ENCODE peak calls at places on chromosomes 16 and 17, in six cellular contexts. U, P, R, E, W and J are unnamed samples.

GRCh38 chr16:66261826-66262225 is 104.7 kb upstream of the CDH5 start:
- DNase-seq in U (no peak), P (no peak), R (no peak), E (no peak), W (no peak), J (no peak)

GRCh38 chr17:75785016-75785769 is 587 bp downstream of the UNK start:
- DNase-seq in U (peak; percentile 72), P (peak; percentile 93), R (peak; percentile 93), E (peak; percentile 96), W (peak; percentile 90), J (peak; percentile 78)

GRCh38 chr17:29619251-29619650 is 3.5 kb downstream of the CORO6 start:
- DNase-seq in U (no peak), P (peak; percentile 57), R (peak; percentile 82), E (peak; percentile 61), W (no peak), J (peak; percentile 33)

GRCh38 chr17:72465191-72466024 is 344.6 kb downstream of the SOX9 start:
- DNase-seq in U (peak; percentile 94), P (no peak), R (no peak), E (no peak), W (no peak), J (peak; percentile 96)

GRCh38 chr16:5884996-5885395 is 787.4 kb upstream of the EEF2KMT start:
- DNase-seq in U (no peak), P (no peak), R (no peak), E (no peak), W (no peak), J (no peak)

GRCh38 chr17:16934836-16935235 is 37.1 kb downstream of the TNFRSF13B start:
- DNase-seq in U (no peak), P (no peak), R (no peak), E (peak; percentile 44), W (no peak), J (no peak)

GRCh38 chr17:42132941-42133340 is 10.3 kb downstream of the HSPB9 start:
- DNase-seq in U (peak; percentile 88), P (no peak), R (peak; percentile 65), E (no peak), W (no peak), J (peak; percentile 61)

GRCh38 chr17:32870027-32870670 is 6.8 kb downstream of the MYO1D start:
- DNase-seq in U (no peak), P (no peak), R (peak; percentile 39), E (no peak), W (peak; percentile 5), J (no peak)

GRCh38 chr16:48300391-48300856 is 53.1 kb upstream of the ABCC11 start:
- DNase-seq in U (peak; percentile 52), P (no peak), R (no peak), E (no peak), W (peak; percentile 45), J (no peak)

GRCh38 chr17:15996322-15996721 is 3.2 kb downstream of the ZSWIM7 start:
- DNase-seq in U (no peak), P (no peak), R (no peak), E (no peak), W (no peak), J (no peak)

GRCh38 chr16:10525214-10525825 is 55.1 kb downstream of the EMP2 start:
- DNase-seq in U (no peak), P (no peak), R (no peak), E (no peak), W (no peak), J (no peak)

GRCh38 chr16:5870886-5871715 is 773.5 kb upstream of the EEF2KMT start:
- DNase-seq in U (no peak), P (no peak), R (no peak), E (no peak), W (no peak), J (no peak)

GRCh38 chr17:43701318-43701743 is 39.6 kb upstream of the MEOX1 start:
- DNase-seq in U (peak; percentile 93), P (no peak), R (no peak), E (no peak), W (no peak), J (no peak)

GRCh38 chr17:75783803-75784472 is 668 bp upstream of the UNK start:
- DNase-seq in U (no peak), P (peak; percentile 55), R (peak; percentile 49), E (peak; percentile 75), W (no peak), J (no peak)

GRCh38 chr17:45190503-45191282 is 29.0 kb downstream of the HEXIM2 start:
- DNase-seq in U (no peak), P (no peak), R (no peak), E (no peak), W (no peak), J (no peak)

GRCh38 chr16:28609631-28610594 is at the start of gene SULT1A1:
- DNase-seq in U (no peak), P (no peak), R (peak; percentile 72), E (peak; percentile 80), W (peak; percentile 46), J (peak; percentile 29)

GRCh38 chr16:73847090-73847489 is 449.5 kb upstream of the PSMD7 start:
- DNase-seq in U (no peak), P (peak; percentile 12), R (no peak), E (no peak), W (no peak), J (no peak)

GRCh38 chr17:82023447-82024241 is 539 bp downstream of the LRRC45 start:
- DNase-seq in U (no peak), P (no peak), R (no peak), E (no peak), W (no peak), J (no peak)

GRCh38 chr16:13136896-13137295 is 235.5 kb downstream of the SHISA9 start:
- DNase-seq in U (no peak), P (no peak), R (no peak), E (no peak), W (no peak), J (peak; percentile 7)

GRCh38 chr17:61415374-61416210 is 15.9 kb downstream of the TBX2 start:
- DNase-seq in U (no peak), P (no peak), R (no peak), E (peak; percentile 51), W (no peak), J (no peak)

GRCh38 chr16:80852261-80852872 is 48.0 kb upstream of the CDYL2 start:
- DNase-seq in U (peak; percentile 2), P (peak; percentile 48), R (no peak), E (no peak), W (no peak), J (peak; percentile 29)

DNA sequence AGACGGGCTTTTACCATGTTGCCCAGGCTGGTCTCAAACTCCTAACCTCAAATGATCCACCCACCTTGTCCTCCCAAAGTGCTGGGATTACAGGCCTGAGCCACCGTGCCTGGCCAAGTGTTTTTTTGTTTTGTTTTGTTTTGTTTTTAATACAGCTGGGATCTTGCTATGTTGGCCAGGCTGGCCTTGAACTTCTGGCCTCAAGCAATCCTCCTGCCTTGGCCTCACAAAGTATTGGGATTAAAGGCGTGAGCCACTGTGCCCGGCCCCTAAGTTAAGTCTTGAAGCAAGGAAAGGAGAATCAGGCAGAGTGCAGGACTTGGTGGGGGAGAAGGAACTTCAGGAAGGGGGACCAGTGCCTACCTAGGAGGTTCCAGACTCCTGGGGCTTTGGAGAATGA is 51.7 kb upstream of the NOL11 start:
- DNase-seq in U (no peak), P (no peak), R (no peak), E (no peak), W (no peak), J (no peak)
- TF ChIP-seq CTCF in U (no peak), P (no peak), R (no peak), E (no peak), W (no peak), J (no peak)

GRCh38 chr16:85584192-85584757 is 28.8 kb upstream of the GSE1 start:
- DNase-seq in U (no peak), P (no peak), R (no peak), E (no peak), W (no peak), J (no peak)
- H3K4me3 ChIP-seq in U (no peak overlapping the region), P (peak overlapping the region; percentile 20), R (no peak overlapping the region), E (no peak overlapping the region), W (no peak overlapping the region), J (no peak overlapping the region)

DNA sequence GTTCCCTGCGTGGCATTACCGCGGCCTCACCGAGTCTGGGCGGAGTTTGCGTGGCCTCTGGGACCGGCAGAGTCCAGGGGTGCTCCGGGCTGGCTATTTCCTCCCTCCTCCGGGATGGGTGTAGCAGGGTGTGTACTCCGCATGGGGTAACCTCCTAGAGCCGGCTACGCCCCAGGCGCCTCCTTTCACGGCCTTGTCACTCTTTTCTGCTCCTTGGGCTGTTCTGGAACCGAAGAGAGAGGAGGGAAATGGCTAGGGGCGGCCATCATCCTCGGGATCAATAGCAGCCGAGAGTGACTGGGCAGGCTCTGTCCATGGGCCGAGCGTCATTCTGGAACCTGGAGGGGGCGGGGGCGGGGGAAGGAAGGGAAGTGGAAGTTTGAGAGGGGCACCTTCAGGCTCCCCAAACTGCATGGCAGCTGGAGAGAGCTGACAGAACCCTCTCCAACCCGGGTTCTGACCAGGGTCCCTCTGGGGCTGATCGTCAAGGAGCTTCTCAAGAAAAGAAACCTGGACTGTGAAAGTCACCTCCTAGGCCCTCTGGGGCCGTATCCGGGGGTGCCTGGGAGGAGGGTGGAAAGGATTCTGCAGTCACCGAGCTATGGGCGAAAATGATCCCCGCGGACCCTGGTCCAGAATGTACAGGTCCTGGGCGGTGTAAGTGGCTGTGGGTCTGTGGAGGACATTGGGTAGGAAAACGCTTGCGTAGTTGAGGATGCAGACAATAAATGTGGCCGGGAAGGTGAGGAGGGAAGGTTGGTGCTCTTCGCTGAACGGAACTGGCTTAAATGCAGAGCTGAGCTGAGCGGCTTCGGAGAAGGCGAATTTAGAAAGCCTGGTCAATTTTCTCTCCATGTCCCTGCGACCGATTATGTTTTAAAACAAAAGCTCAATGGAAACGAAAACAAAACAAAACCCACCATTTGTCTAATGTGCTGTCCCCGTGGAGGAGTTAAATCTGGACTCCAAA is 3.8 kb upstream of the LHX1 start:
- DNase-seq in U (no peak), P (peak; percentile 54), R (no peak), E (no peak), W (no peak), J (no peak)
- H3K27me3 ChIP-seq in U (peaks cover 98% of the 10 kb centered on the region), P (peaks cover 100% of the 10 kb centered on the region), R (peaks cover 95% of the 10 kb centered on the region), E (peaks cover 98% of the 10 kb centered on the region), W (peaks cover 5% of the 10 kb centered on the region), J (peaks cover 91% of the 10 kb centered on the region)

DNA sequence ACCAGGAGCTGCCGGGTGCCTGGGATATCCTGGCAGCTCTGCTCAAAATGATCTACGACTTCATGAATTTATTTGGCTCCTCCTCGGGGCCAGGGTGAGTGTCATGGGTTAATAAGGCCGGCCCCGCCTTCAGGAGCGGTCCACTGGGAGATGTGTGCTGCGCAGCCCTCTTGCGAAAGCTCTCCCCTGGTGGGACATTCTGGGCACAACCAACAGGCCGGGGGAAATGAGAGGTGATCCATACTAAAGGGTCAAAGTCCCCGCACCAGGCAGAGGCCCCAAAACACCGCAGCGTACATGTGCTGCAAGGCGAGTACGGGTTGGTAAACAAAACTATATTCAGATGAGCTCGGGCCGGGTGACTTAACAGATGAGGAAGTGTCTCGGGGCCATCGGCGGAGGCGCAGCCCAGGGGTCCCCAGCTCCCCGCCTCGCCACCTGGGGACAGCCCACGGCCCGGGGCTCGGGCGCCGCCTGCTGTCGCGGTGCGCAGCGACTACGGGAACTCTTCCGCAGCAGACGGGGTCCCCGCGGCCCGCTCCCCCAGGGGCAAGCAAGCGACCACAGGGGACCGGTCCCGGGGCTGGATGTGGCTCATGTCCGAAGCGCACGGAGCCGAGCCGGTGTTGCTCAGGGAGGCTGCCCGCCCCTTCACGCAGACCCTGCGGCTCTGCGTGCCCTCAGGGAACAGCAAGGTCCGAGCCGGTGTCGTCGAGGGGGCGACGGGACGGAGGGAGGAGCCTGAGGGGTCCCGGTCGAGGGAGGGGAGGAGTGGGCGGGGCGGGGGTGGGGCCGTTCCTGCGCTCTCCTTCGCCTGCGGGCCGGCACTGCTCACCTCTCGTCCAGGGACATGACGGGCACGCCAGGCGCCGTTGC is at the start of gene RAB37:
- DNase-seq in U (no peak), P (peak; percentile 74), R (peak; percentile 79), E (no peak), W (no peak), J (no peak)
- TF ChIP-seq CTCF in U (no peak), P (peak; percentile 54), R (peak; percentile 48), E (no peak), W (peak; percentile 55), J (peak; percentile 54)